ENCODE peak calls at places on chromosomes 12 and 14, in nine cellular contexts. M is GM12892; J is transverse colon; O is stimulated activated CD4-positive, alpha-beta T cell treated with anti-CD3 and anti-CD28 coated beads, Interleukin-1b, Interleukin-23, amount 100 ng/mL, for 48 hours; G is heart right ventricle; L is fibroblast of the aortic adventitia; V is GM10248; Y is smooth muscle cell of the brain vasculature; Z is right lobe of liver. B is an unnamed sample.

GRCh38 chr12:14308516-14308915 is 57.0 kb upstream of the ATF7IP start:
- DNase-seq in M (no peak), L (no peak), J (no peak), O (no peak), Z (no peak), V (no peak), Y (no peak), G (no peak), B (no peak)

GRCh38 chr12:54259194-54260011 is 20.5 kb downstream of the CBX5 start:
- DNase-seq in V (peak), G (peak), O (peak), M (peak), L (peak), Y (no peak), J (peak), Z (peak), B (peak)

GRCh38 chr12:67710582-67710981 is 62.0 kb downstream of the DYRK2 start:
- DNase-seq in J (peak), V (peak), M (peak), G (no peak), Y (no peak), O (no peak), L (no peak), Z (no peak), B (peak)

GRCh38 chr12:124970647-124971402 is 18.1 kb downstream of the DHX37 start:
- DNase-seq in L (no peak), J (no peak), Y (no peak), Z (no peak), V (no peak), O (no peak), G (no peak), M (no peak), B (no peak)

GRCh38 chr12:11070999-11071398 is 8.9 kb upstream of the TAS2R46 start:
- DNase-seq in J (no peak), Y (no peak), Z (no peak), G (no peak), L (no peak), M (no peak), O (no peak), V (no peak), B (no peak)

GRCh38 chr12:63302941-63303536 is 152.0 kb upstream of the AVPR1A start:
- DNase-seq in Z (no peak), M (no peak), L (no peak), Y (no peak), J (no peak), G (no peak), V (no peak), O (no peak), B (no peak)

GRCh38 chr14:68312884-68313725 is 479.8 kb downstream of the ZFP36L1 start:
- DNase-seq in G (no peak), M (no peak), Y (no peak), O (peak), L (no peak), J (no peak), V (peak), Z (no peak), B (no peak)

GRCh38 chr14:21527320-21527679 is 1.2 kb upstream of the SALL2 start:
- DNase-seq in L (no peak), V (no peak), Z (no peak), O (no peak), M (no peak), J (no peak), Y (no peak), G (no peak), B (no peak)

GRCh38 chr12:52645120-52645761 is 6.8 kb downstream of the KRT2 start:
- DNase-seq in M (no peak), Y (no peak), Z (no peak), L (no peak), G (no peak), O (peak), J (no peak), V (no peak), B (no peak)

GRCh38 chr12:91182664-91183455 is at the start of gene DCN:
- DNase-seq in J (no peak), M (no peak), L (peak), G (no peak), Y (no peak), V (no peak), Z (no peak), O (no peak), B (no peak)

GRCh38 chr14:56855891-56856461 is 45.7 kb upstream of the OTX2 start:
- DNase-seq in O (no peak), M (no peak), L (no peak), Y (no peak), J (peak), V (no peak), G (no peak), Z (no peak), B (no peak)

GRCh38 chr14:83217492-83217891 is 1683.8 kb upstream of the SEL1L start:
- DNase-seq in J (no peak), O (no peak), G (no peak), V (no peak), Y (peak), L (peak), Z (no peak), M (no peak), B (no peak)

GRCh38 chr12:50659690-50660424 is 104.0 kb upstream of the ATF1 start:
- DNase-seq in Y (no peak), M (no peak), Z (no peak), O (no peak), J (peak), L (no peak), G (no peak), V (no peak), B (no peak)

GRCh38 chr12:93848453-93849120 is 171.4 kb downstream of the CRADD start:
- DNase-seq in V (no peak), Y (no peak), J (peak), O (no peak), L (no peak), G (no peak), Z (no peak), M (no peak), B (no peak)

GRCh38 chr12:132275110-132275531 is 54.3 kb downstream of the GALNT9 start:
- DNase-seq in O (no peak), G (peak), Y (no peak), L (peak), V (no peak), M (no peak), J (peak), Z (no peak), B (peak)

GRCh38 chr14:70203686-70204085 is 14.9 kb upstream of the SLC8A3 start:
- DNase-seq in L (no peak), J (no peak), V (no peak), Y (no peak), G (no peak), M (no peak), O (no peak), Z (no peak), B (no peak)

GRCh38 chr12:47022296-47022695 is 57.1 kb upstream of the PCED1B start:
- DNase-seq in O (no peak), V (no peak), G (no peak), J (no peak), Z (no peak), M (no peak), Y (no peak), L (peak), B (peak)

GRCh38 chr12:68856510-68856909 is 48.5 kb downstream of the MDM2 start:
- DNase-seq in Z (no peak), J (no peak), G (no peak), O (no peak), M (no peak), V (no peak), Y (no peak), L (no peak), B (no peak)

GRCh38 chr14:36522347-36522971 is 2.4 kb upstream of the NKX2-1 start:
- DNase-seq in L (no peak), J (no peak), V (peak), M (no peak), O (no peak), G (no peak), Z (no peak), Y (no peak), B (no peak)

GRCh38 chr14:104182857-104183425 is 44.6 kb downstream of the KIF26A start:
- DNase-seq in V (no peak), Z (no peak), O (no peak), G (no peak), M (no peak), Y (no peak), J (no peak), L (no peak), B (no peak)

GRCh38 chr14:36134026-36134425 is 42.5 kb downstream of the PTCSC3 start:
- DNase-seq in J (no peak), L (no peak), G (no peak), Y (no peak), V (no peak), Z (no peak), M (no peak), O (no peak), B (no peak)

GRCh38 chr12:104790296-104791125 is 167.6 kb downstream of the SLC41A2 start:
- DNase-seq in L (no peak), Z (peak), Y (no peak), J (peak), M (no peak), G (peak), O (peak), V (peak), B (no peak)

GRCh38 chr12:106109168-106109910 is 29.4 kb downstream of the NUAK1 start:
- DNase-seq in O (no peak), V (no peak), M (no peak), L (peak), J (no peak), Y (no peak), G (no peak), Z (no peak), B (no peak)

GRCh38 chr14:103401223-103402214 is 16.3 kb downstream of the MARK3 start:
- DNase-seq in O (peak), L (peak), M (no peak), G (no peak), Y (no peak), J (no peak), V (no peak), Z (no peak), B (peak)

GRCh38 chr12:75877588-75878381 is 153.8 kb downstream of the PHLDA1 start:
- DNase-seq in Z (no peak), Y (no peak), J (no peak), O (no peak), L (peak), V (no peak), G (no peak), M (no peak), B (no peak)

GRCh38 chr12:21656931-21657335 is 709 bp downstream of the LDHB start:
- DNase-seq in O (peak), Y (peak), Z (no peak), M (no peak), V (peak), L (peak), G (no peak), J (peak), B (peak)

B was measured in RCC 7860.